ENCODE peak calls at places on chromosomes 12 and 14, in four cellular contexts. One of them, this sample, is unnamed.

GRCh38 chr12:214005-214736 is at the start of gene SLC6A12:
- DNase-seq in H1: no peak
- DNase-seq in EL: no peak
- DNase-seq in GM23248: peak; percentile 23
- DNase-seq in this sample: no peak

GRCh38 chr14:22837059-22837749 is 819 bp downstream of the MMP14 start:
- DNase-seq in GM23248: peak; percentile 81
- DNase-seq in EL: peak; percentile 59
- DNase-seq in H1: no peak
- DNase-seq in this sample: peak; percentile 71

GRCh38 chr12:101793401-101793800 is 37.4 kb downstream of the GNPTAB start:
- DNase-seq in H1: no peak
- DNase-seq in GM23248: peak; percentile 78
- DNase-seq in EL: peak; percentile 75
- DNase-seq in this sample: peak; percentile 32

GRCh38 chr14:92794547-92794941 is 439 bp downstream of the GOLGA5 start:
- DNase-seq in GM23248: peak; percentile 57
- DNase-seq in EL: peak; percentile 18
- DNase-seq in H1: no peak
- DNase-seq in this sample: peak; percentile 31

GRCh38 chr14:52455291-52456088 is 96.8 kb downstream of the TXNDC16 start:
- DNase-seq in EL: peak; percentile 81
- DNase-seq in GM23248: peak; percentile 71
- DNase-seq in H1: no peak
- DNase-seq in this sample: no peak

GRCh38 chr14:99589651-99590530 is 14.1 kb downstream of the CCDC85C start:
- DNase-seq in GM23248: no peak
- DNase-seq in EL: no peak
- DNase-seq in H1: no peak
- DNase-seq in this sample: no peak

GRCh38 chr12:125794401-125794800 is 729.2 kb downstream of the AACS start:
- DNase-seq in H1: no peak
- DNase-seq in GM23248: no peak
- DNase-seq in EL: no peak
- DNase-seq in this sample: no peak

GRCh38 chr14:60721331-60722162 is 2.6 kb downstream of the SIX4 start:
- DNase-seq in EL: peak; percentile 75
- DNase-seq in H1: no peak
- DNase-seq in GM23248: peak; percentile 71
- DNase-seq in this sample: peak; percentile 72

GRCh38 chr12:116592116-116592637 is 33.0 kb downstream of the MAP1LC3B2 start:
- DNase-seq in H1: no peak
- DNase-seq in EL: no peak
- DNase-seq in GM23248: peak; percentile 35
- DNase-seq in this sample: no peak

GRCh38 chr14:92670177-92670576 is 78.2 kb downstream of the LGMN start:
- DNase-seq in EL: peak; percentile 82
- DNase-seq in GM23248: peak; percentile 91
- DNase-seq in H1: no peak
- DNase-seq in this sample: no peak

GRCh38 chr12:115941362-115941761 is 336.1 kb downstream of the MED13L start:
- DNase-seq in GM23248: peak; percentile 50
- DNase-seq in H1: no peak
- DNase-seq in EL: peak; percentile 27
- DNase-seq in this sample: no peak

GRCh38 chr12:57158665-57159064 is 11.2 kb upstream of the LRP1-AS start:
- DNase-seq in GM23248: no peak
- DNase-seq in EL: no peak
- DNase-seq in H1: no peak
- DNase-seq in this sample: no peak

GRCh38 chr14:94344389-94344788 is 21.3 kb upstream of the SERPINA6 start:
- DNase-seq in H1: no peak
- DNase-seq in EL: no peak
- DNase-seq in GM23248: no peak
- DNase-seq in this sample: no peak

GRCh38 chr12:30425445-30425844 is 270.2 kb downstream of the IPO8 start:
- DNase-seq in EL: no peak
- DNase-seq in GM23248: no peak
- DNase-seq in H1: no peak
- DNase-seq in this sample: no peak

GRCh38 chr12:96196781-96197180 is 2.6 kb downstream of the ELK3 start:
- DNase-seq in H1: no peak
- DNase-seq in EL: peak; percentile 53
- DNase-seq in GM23248: peak; percentile 62
- DNase-seq in this sample: peak; percentile 67

GRCh38 chr12:120007272-120007671 is 18.2 kb downstream of the BICDL1 start:
- DNase-seq in EL: no peak
- DNase-seq in GM23248: no peak
- DNase-seq in H1: no peak
- DNase-seq in this sample: no peak

GRCh38 chr12:49057888-49058287 is 2.7 kb downstream of the KMT2D start:
- DNase-seq in EL: peak; percentile 15
- DNase-seq in H1: no peak
- DNase-seq in GM23248: peak; percentile 24
- DNase-seq in this sample: peak; percentile 30

GRCh38 chr14:70706177-70706576 is 64.5 kb downstream of the TTC9 start:
- DNase-seq in H1: no peak
- DNase-seq in GM23248: no peak
- DNase-seq in EL: peak; percentile 35
- DNase-seq in this sample: no peak

GRCh38 chr14:85934123-85934885 is 404.4 kb downstream of the FLRT2 start:
- DNase-seq in EL: peak; percentile 15
- DNase-seq in GM23248: peak; percentile 42
- DNase-seq in H1: no peak
- DNase-seq in this sample: peak; percentile 27

GRCh38 chr14:52325632-52326031 is 11.5 kb downstream of the PTGER2 start:
- DNase-seq in GM23248: no peak
- DNase-seq in H1: no peak
- DNase-seq in EL: no peak
- DNase-seq in this sample: no peak

GRCh38 chr14:72023128-72024042 is 91.2 kb downstream of the RGS6 start:
- DNase-seq in EL: no peak
- DNase-seq in H1: no peak
- DNase-seq in GM23248: peak; percentile 15
- DNase-seq in this sample: no peak

GRCh38 chr14:59566725-59567124 is 9.9 kb downstream of the CCDC175 start:
- DNase-seq in EL: no peak
- DNase-seq in H1: no peak
- DNase-seq in GM23248: no peak
- DNase-seq in this sample: no peak

GRCh38 chr12:30450226-30450625 is 245.4 kb downstream of the IPO8 start:
- DNase-seq in H1: no peak
- DNase-seq in GM23248: peak; percentile 4
- DNase-seq in EL: no peak
- DNase-seq in this sample: no peak

GRCh38 chr12:20188930-20189653 is 179.2 kb upstream of the PDE3A start:
- DNase-seq in H1: no peak
- DNase-seq in EL: no peak
- DNase-seq in GM23248: no peak
- DNase-seq in this sample: no peak

GRCh38 chr12:91189526-91189925 is 6.9 kb upstream of the DCN start:
- DNase-seq in GM23248: peak; percentile 70
- DNase-seq in EL: peak; percentile 51
- DNase-seq in H1: no peak
- DNase-seq in this sample: no peak

GRCh38 chr12:47377414-47378221 is 297.9 kb upstream of the AMIGO2 start:
- DNase-seq in EL: peak; percentile 98
- DNase-seq in GM23248: peak; percentile 99
- DNase-seq in H1: no peak
- DNase-seq in this sample: peak; percentile 95

GRCh38 chr12:111447571-111448265 is 42.0 kb downstream of the SH2B3 start:
- DNase-seq in H1: no peak
- DNase-seq in EL: no peak
- DNase-seq in GM23248: no peak
- DNase-seq in this sample: no peak

GRCh38 chr12:28555729-28556128 is 365.5 kb downstream of the CCDC91 start:
- DNase-seq in GM23248: no peak
- DNase-seq in H1: no peak
- DNase-seq in EL: no peak
- DNase-seq in this sample: no peak

GRCh38 chr12:116750298-116750697 is 12.2 kb downstream of the RNFT2 start:
- DNase-seq in H1: no peak
- DNase-seq in GM23248: no peak
- DNase-seq in EL: no peak
- DNase-seq in this sample: no peak

GRCh38 chr12:22494319-22494718 is 50.0 kb downstream of the C2CD5 start:
- DNase-seq in GM23248: peak; percentile 8
- DNase-seq in EL: no peak
- DNase-seq in H1: no peak
- DNase-seq in this sample: no peak

This sample was measured in dermis blood vessel endothelial cell.